ENCODE peak calls at places on chromosomes 12 and 14, in nine cellular contexts. R is HepG2, N is Panc1, Y is sigmoid colon, Z is SK-N-SH, M is suprapubic skin, C is prostate gland, F is GM23338, P is HCT116. Q is an unnamed sample.

GRCh38 chr14:104135121-104135903 is 3.1 kb upstream of the KIF26A start:
- DNase-seq in R (peak), N (no peak), Y (no peak), Z (peak), M (peak), C (no peak), F (peak), P (no peak), Q (peak)

GRCh38 chr12:70691018-70691672 is 53.9 kb upstream of the PTPRB start:
- DNase-seq in R (no peak), N (no peak), Y (no peak), Z (no peak), M (no peak), C (no peak), F (no peak), P (no peak), Q (no peak)

GRCh38 chr12:90280564-90281058 is 572.0 kb upstream of the ATP2B1 start:
- DNase-seq in R (no peak), N (no peak), Y (no peak), Z (no peak), M (no peak), C (no peak), F (no peak), P (no peak), Q (no peak)

GRCh38 chr12:52206309-52207040 is 14.7 kb upstream of the KRT80 start:
- DNase-seq in R (no peak), N (no peak), Y (peak), Z (no peak), M (peak), C (no peak), F (no peak), P (no peak), Q (peak)

GRCh38 chr12:58341791-58342190 is 400.4 kb downstream of the ATP23 start:
- DNase-seq in R (no peak), N (no peak), Y (no peak), Z (no peak), M (no peak), C (no peak), F (no peak), P (no peak), Q (no peak)

GRCh38 chr12:115403689-115404088 is 719.7 kb upstream of the TBX3 start:
- DNase-seq in R (no peak), N (no peak), Y (no peak), Z (no peak), M (no peak), C (no peak), F (no peak), P (no peak), Q (no peak)

GRCh38 chr14:66036598-66036997 is 449.6 kb upstream of the CCDC196 start:
- DNase-seq in R (no peak), N (no peak), Y (no peak), Z (no peak), M (no peak), C (no peak), F (no peak), P (no peak), Q (no peak)

GRCh38 chr14:54398028-54398368 is 1.2 kb downstream of the CDKN3 start:
- DNase-seq in R (no peak), N (no peak), Y (no peak), Z (no peak), M (no peak), C (no peak), F (no peak), P (no peak), Q (no peak)

GRCh38 chr12:72523754-72524153 is 251.6 kb downstream of the TRHDE start:
- DNase-seq in R (no peak), N (no peak), Y (no peak), Z (peak), M (no peak), C (no peak), F (no peak), P (no peak), Q (no peak)

GRCh38 chr12:4630262-4630661 is 18.6 kb downstream of the AKAP3 start:
- DNase-seq in R (no peak), N (no peak), Y (no peak), Z (no peak), M (no peak), C (no peak), F (peak), P (no peak), Q (no peak)

GRCh38 chr12:110199360-110200123 is 75.4 kb downstream of the IFT81 start:
- DNase-seq in R (peak), N (no peak), Y (no peak), Z (peak), M (no peak), C (no peak), F (peak), P (no peak), Q (no peak)

GRCh38 chr14:36556811-36557433 is 25.5 kb downstream of the NKX2-8 start:
- DNase-seq in R (peak), N (no peak), Y (no peak), Z (peak), M (no peak), C (no peak), F (peak), P (peak), Q (no peak)

GRCh38 chr14:98182385-98183055 is 1089.5 kb downstream of the BCL11B start:
- DNase-seq in R (no peak), N (no peak), Y (no peak), Z (no peak), M (no peak), C (no peak), F (no peak), P (no peak), Q (no peak)

GRCh38 chr14:51564460-51564859 is 87.2 kb upstream of the FRMD6 start:
- DNase-seq in R (no peak), N (no peak), Y (no peak), Z (no peak), M (no peak), C (no peak), F (no peak), P (no peak), Q (no peak)

GRCh38 chr12:30989754-30990153 is 63.2 kb downstream of the TSPAN11 start:
- DNase-seq in R (peak), N (no peak), Y (no peak), Z (peak), M (no peak), C (peak), F (peak), P (no peak), Q (no peak)

GRCh38 chr14:81062816-81063215 is 107.4 kb downstream of the TSHR start:
- DNase-seq in R (peak), N (no peak), Y (no peak), Z (peak), M (no peak), C (no peak), F (peak), P (peak), Q (no peak)

GRCh38 chr14:104898870-104899510 is 25.7 kb upstream of the PLD4 start:
- DNase-seq in R (no peak), N (no peak), Y (peak), Z (no peak), M (no peak), C (no peak), F (no peak), P (no peak), Q (no peak)

GRCh38 chr14:103113774-103114173 is 9.5 kb upstream of the TNFAIP2 start:
- DNase-seq in R (no peak), N (no peak), Y (no peak), Z (no peak), M (no peak), C (no peak), F (no peak), P (no peak), Q (no peak)

GRCh38 chr12:104485651-104486341 is 29.0 kb downstream of the CHST11 start:
- DNase-seq in R (no peak), N (no peak), Y (no peak), Z (no peak), M (no peak), C (no peak), F (no peak), P (no peak), Q (no peak)

GRCh38 chr12:52455818-52456217 is 3.9 kb upstream of the KRT6B start:
- DNase-seq in R (no peak), N (no peak), Y (no peak), Z (no peak), M (no peak), C (no peak), F (no peak), P (no peak), Q (no peak)

GRCh38 chr14:52961060-52961639 is 10.3 kb upstream of the FERMT2 start:
- DNase-seq in R (peak), N (no peak), Y (peak), Z (peak), M (peak), C (peak), F (peak), P (peak), Q (no peak)

GRCh38 chr12:44464180-44464579 is 411.9 kb downstream of the NELL2 start:
- DNase-seq in R (no peak), N (no peak), Y (no peak), Z (no peak), M (no peak), C (no peak), F (peak), P (no peak), Q (no peak)

GRCh38 chr12:51219345-51219744 is 1.5 kb upstream of the POU6F1 start:
- DNase-seq in R (peak), N (no peak), Y (no peak), Z (no peak), M (no peak), C (no peak), F (no peak), P (no peak), Q (no peak)

GRCh38 chr12:111189792-111190191 is 179.1 kb downstream of the PHETA1 start:
- DNase-seq in R (no peak), N (no peak), Y (no peak), Z (no peak), M (no peak), C (no peak), F (no peak), P (no peak), Q (no peak)

GRCh38 chr12:84506317-84506716 is 406.3 kb downstream of the SLC6A15 start:
- DNase-seq in R (no peak), N (no peak), Y (peak), Z (no peak), M (no peak), C (no peak), F (no peak), P (no peak), Q (no peak)

DNA sequence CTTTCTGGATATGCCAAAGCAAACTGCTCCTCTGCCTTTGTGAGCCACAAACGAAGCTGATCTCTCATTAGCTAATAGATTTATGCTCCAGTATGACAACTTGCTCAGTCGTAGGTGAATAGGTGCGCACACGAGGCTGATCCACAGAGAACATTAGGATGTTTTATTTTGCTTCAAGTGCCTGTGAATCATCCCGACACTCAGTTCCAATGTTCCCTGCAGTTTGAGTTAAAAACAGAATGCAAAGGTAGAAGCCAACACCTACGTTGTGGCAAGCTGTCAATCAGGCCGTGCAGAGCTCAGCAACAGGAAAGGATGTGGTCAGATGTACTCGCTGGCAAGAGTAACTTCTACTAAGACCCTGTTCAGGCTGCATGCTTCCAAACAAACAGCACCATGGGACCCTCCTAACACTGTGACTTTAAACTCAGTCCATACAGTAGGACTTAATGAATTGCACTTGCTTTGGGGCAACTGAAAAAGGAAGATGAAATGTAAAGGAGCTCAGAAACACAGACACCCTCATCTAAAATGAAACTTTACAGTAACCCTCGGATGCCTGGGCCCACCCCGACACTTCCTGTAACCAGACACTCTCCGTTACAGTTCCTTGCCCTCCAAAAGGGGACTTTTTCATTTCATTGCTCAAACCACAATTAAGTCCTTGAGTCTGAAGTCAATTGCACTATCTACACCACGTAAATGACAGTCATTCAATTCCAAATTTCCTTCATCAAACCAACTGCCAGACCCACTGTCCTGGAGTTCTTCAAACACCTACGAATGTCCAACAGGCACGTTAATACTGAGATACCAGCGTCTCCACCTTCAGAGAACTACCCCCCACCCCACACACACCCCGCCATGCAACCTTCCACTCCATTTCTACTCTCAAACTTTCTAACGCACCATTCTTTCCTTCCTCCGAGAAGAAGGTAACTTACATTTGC is 1.6 kb downstream of the CCDC88C start:
- DNase-seq in R (no peak), N (no peak), Y (no peak), Z (no peak), M (no peak), C (peak), F (peak), P (no peak), Q (peak)
- H3K27ac ChIP-seq in R (peak), N (peak), Y (no peak), Z (no peak), M (peak), C (peak), F (peak), P (no peak), Q (peak)

DNA sequence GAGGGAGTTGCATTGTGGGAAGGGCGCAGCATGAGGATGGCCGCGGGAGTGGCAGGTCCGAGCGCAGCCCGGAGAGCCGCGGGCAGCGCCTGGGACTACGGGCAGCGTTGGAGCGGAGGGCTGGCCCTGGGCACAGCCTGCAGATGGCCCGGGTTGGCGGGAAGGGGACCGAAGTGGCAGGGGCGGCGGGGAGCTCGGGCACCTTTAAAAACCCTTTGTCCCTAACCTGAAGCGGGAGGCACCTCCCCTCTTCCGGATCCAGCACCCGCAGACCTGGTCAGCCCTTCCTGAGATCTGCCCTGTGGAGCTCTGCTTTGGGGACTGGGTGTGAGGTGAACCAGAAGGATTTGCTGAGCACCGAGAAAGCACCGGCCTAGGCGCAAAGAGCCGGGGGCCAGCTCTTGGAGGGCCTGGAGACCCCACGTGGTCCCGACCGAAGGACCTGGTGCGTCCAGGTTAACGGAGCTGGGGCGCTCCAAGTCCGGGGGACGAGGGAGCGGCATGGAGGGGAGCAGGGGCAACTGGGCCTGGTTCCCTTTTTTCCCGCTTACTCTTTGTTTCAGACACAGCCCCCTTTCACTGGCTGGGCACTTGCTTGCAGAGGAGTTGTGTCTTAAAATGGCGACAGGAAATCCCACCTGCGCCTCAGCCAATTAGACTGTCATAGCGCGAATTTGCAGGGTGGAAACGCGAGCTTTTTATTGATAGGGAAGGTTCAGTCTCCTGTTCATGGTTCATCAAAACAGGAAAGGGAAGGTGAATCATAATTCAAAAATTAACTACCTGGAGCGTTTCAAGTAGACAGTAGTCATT is 792 bp upstream of the SLC38A1 start:
- DNase-seq in R (no peak), N (no peak), Y (no peak), Z (no peak), M (no peak), C (no peak), F (peak), P (no peak), Q (no peak)
- TF ChIP-seq POLR2AphosphoS5 in R (no peak), N (peak), Y (no peak), Z (no peak), M (no peak), C (no peak), F (no peak), P (no peak), Q (peak)

GRCh38 chr12:98485792-98486347 is 29.5 kb upstream of the TMPO start:
- DNase-seq in R (no peak), N (no peak), Y (no peak), Z (peak), M (no peak), C (no peak), F (no peak), P (no peak), Q (no peak)

GRCh38 chr12:98492580-98493140 is 22.7 kb upstream of the TMPO start:
- DNase-seq in R (no peak), N (no peak), Y (no peak), Z (no peak), M (no peak), C (no peak), F (peak), P (no peak), Q (no peak)

GRCh38 chr12:98490491-98491453 is 24.6 kb upstream of the TMPO start:
- DNase-seq in R (peak), N (no peak), Y (peak), Z (peak), M (peak), C (peak), F (peak), P (peak), Q (peak)
- H3K27ac ChIP-seq in R (peak), N (peak), Y (peak), Z (peak), M (no peak), C (no peak), F (peak), P (peak), Q (peak)

DNA sequence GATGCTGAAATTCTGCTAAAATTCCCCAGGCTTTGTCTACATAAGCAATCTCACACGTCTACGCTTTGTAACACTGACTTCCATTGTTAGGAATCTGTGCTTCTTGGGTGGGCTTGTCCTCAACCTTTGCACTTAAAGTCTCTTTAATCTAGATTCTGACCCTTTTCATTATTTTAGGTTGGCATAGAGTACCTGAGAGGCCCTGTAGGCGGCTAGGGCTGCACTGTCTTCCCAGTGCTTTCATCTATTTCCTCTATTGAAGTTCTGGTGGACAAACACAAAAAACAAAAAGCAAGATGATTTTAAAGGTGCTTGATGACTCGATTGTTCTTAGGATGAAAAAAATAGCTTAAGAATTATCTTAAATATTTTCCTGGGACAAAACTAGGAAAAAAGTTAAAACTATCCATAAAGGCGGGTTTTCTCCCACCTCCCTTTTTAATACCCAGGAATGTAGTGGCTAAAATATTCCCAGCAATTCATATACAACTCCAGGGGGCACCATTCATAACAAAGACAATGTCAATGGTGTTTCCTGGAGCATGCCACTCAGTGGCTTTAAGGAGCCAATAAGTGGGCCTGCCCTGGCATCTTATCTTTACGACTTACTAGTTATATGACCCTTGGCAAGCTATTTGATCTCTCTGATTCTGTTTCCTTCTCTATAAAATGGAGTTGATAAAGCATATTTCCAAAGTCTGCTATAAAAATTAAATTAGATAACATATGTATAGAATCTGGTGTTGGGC is 197.5 kb downstream of the STXBP6 start:
- DNase-seq in R (no peak), N (no peak), Y (no peak), Z (no peak), M (no peak), C (no peak), F (peak), P (no peak), Q (no peak)
- TF ChIP-seq POLR2AphosphoS5 in R (no peak), N (no peak), Y (no peak), Z (no peak), M (no peak), C (no peak), F (no peak), P (no peak), Q (no peak)

GRCh38 chr12:83015390-83016225 is 328.9 kb downstream of the TMTC2 start:
- DNase-seq in R (no peak), N (no peak), Y (peak), Z (no peak), M (no peak), C (no peak), F (no peak), P (peak), Q (no peak)
- H3K27ac ChIP-seq in R (no peak), N (no peak), Y (peak), Z (peak), M (peak), C (peak), F (no peak), P (no peak), Q (no peak)

GRCh38 chr14:77616454-77617229 is at the start of gene SPTLC2:
- DNase-seq in R (peak), N (peak), Y (peak), Z (peak), M (peak), C (peak), F (peak), P (peak), Q (peak)
- TF ChIP-seq POLR2AphosphoS5 in R (peak), N (peak), Y (peak), Z (no peak), M (peak), C (peak), F (peak), P (peak), Q (peak)

GRCh38 chr14:24307575-24308341 is at the start of gene CIDEB:
- DNase-seq in R (peak), N (peak), Y (peak), Z (peak), M (no peak), C (peak), F (peak), P (no peak), Q (peak)
- H3K27ac ChIP-seq in R (peak), N (no peak), Y (no peak), Z (no peak), M (no peak), C (no peak), F (no peak), P (peak), Q (peak)